ENCODE peak calls at places on chromosomes 6 and 20, in eight cellular contexts. S is right cardiac atrium, R is esophagus squamous epithelium, Q is A549, B is MM.1S, F is adrenal gland, O is IMR-90, P is left ventricle myocardium inferior. D is an unnamed sample. For H3K4me1 and H3K9me3, the result is how much of the 10 kb centered on the place peaks cover.

GRCh38 chr6:144758602-144759001 is 473.5 kb downstream of the UTRN start:
- DNase-seq in S (no peak), R (no peak), Q (no peak), B (no peak), F (no peak), O (peak), P (no peak), D (no peak)

GRCh38 chr6:16108996-16109658 is 19.8 kb upstream of the MYLIP start:
- DNase-seq in S (peak), R (no peak), Q (no peak), B (no peak), F (peak), O (no peak), P (no peak), D (peak)

GRCh38 chr20:11366660-11367059 is 551.0 kb upstream of the BTBD3 start:
- DNase-seq in S (no peak), R (no peak), Q (no peak), B (no peak), F (no peak), O (peak), P (no peak), D (no peak)

GRCh38 chr6:165805067-165805525 is 142.1 kb upstream of the PDE10A start:
- DNase-seq in S (no peak), R (no peak), Q (no peak), B (no peak), F (no peak), O (no peak), P (no peak), D (no peak)

GRCh38 chr6:134161036-134161435 is 108.6 kb upstream of the SLC2A12 start:
- DNase-seq in S (no peak), R (no peak), Q (no peak), B (no peak), F (no peak), O (peak), P (no peak), D (no peak)

GRCh38 chr6:129865013-129865412 is 3.9 kb upstream of the TMEM244 start:
- DNase-seq in S (no peak), R (no peak), Q (no peak), B (no peak), F (no peak), O (no peak), P (no peak), D (no peak)

GRCh38 chr20:43583982-43584432 is 6.7 kb upstream of the IFT52 start:
- DNase-seq in S (peak), R (no peak), Q (no peak), B (peak), F (peak), O (peak), P (peak), D (peak)

GRCh38 chr20:42074944-42075343 is 456.8 kb upstream of the CHD6 start:
- DNase-seq in S (no peak), R (no peak), Q (no peak), B (no peak), F (no peak), O (no peak), P (no peak), D (no peak)

GRCh38 chr6:150659046-150659763 is 59.5 kb downstream of the PLEKHG1 start:
- DNase-seq in S (no peak), R (no peak), Q (no peak), B (no peak), F (no peak), O (no peak), P (no peak), D (no peak)

GRCh38 chr6:110950443-110950842 is 8.1 kb upstream of the GTF3C6 start:
- DNase-seq in S (no peak), R (no peak), Q (no peak), B (no peak), F (no peak), O (no peak), P (no peak), D (no peak)

GRCh38 chr6:167754691-167755090 is 72.0 kb upstream of the AFDN start:
- DNase-seq in S (no peak), R (no peak), Q (no peak), B (no peak), F (no peak), O (no peak), P (no peak), D (peak)

GRCh38 chr20:21681932-21682318 is 23.5 kb upstream of the PAX1 start:
- DNase-seq in S (no peak), R (no peak), Q (no peak), B (no peak), F (no peak), O (no peak), P (no peak), D (no peak)

GRCh38 chr20:56924976-56925695 is 296.0 kb downstream of the TFAP2C start:
- DNase-seq in S (peak), R (no peak), Q (peak), B (no peak), F (no peak), O (no peak), P (no peak), D (no peak)

GRCh38 chr6:43926644-43927524 is 156.9 kb downstream of the VEGFA start:
- DNase-seq in S (peak), R (no peak), Q (peak), B (no peak), F (peak), O (peak), P (peak), D (peak)

GRCh38 chr6:14017626-14018475 is 93.1 kb downstream of the RNF182 start:
- DNase-seq in S (no peak), R (no peak), Q (no peak), B (no peak), F (no peak), O (no peak), P (no peak), D (no peak)

DNA sequence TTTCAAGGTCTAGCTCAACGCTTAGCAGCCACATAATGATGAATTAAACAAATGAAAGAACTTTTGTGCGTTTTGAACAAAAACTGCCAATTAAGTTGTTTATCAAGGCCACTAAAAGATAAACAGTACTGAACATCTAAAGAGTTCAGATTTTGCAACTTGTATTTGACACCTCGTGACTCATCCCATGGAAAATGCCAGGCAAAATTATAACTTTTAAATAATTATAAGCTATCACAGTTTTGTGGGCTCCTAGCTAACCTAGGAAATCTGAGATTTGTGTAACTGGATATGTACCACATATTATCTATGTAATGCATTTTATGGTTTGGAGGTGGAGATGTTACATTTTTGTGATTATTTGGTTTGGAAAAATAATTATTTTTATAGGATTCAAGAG is 9.6 kb upstream of the BAG2 start:
- DNase-seq in S (no peak), R (no peak), Q (no peak), B (no peak), F (no peak), O (peak), P (no peak), D (no peak)
- H3K27ac ChIP-seq in S (no peak), R (no peak), Q (no peak), B (no peak), F (no peak), O (peak), P (no peak), D (no peak)

GRCh38 chr6:107128175-107128574 is 12.9 kb upstream of the BEND3 start:
- DNase-seq in S (no peak), R (no peak), Q (no peak), B (no peak), F (no peak), O (peak), P (no peak), D (no peak)
- H3K4me1 ChIP-seq in S (under half), R (under half), Q (under half), B (under half), F (under half), O (under half), P (under half), D (under half)

GRCh38 chr20:30503992-30504570 is 753.4 kb upstream of the DEFB115 start:
- DNase-seq in S (no peak), R (no peak), Q (no peak), B (no peak), F (no peak), O (no peak), P (no peak), D (no peak)

GRCh38 chr20:30502670-30503069 is 754.8 kb upstream of the DEFB115 start:
- DNase-seq in S (no peak), R (no peak), Q (no peak), B (no peak), F (no peak), O (no peak), P (no peak), D (no peak)

GRCh38 chr20:30499123-30499522 is 758.3 kb upstream of the DEFB115 start:
- DNase-seq in S (no peak), R (no peak), Q (no peak), B (no peak), F (no peak), O (no peak), P (no peak), D (no peak)

GRCh38 chr20:30505566-30505965 is 751.9 kb upstream of the DEFB115 start:
- DNase-seq in S (no peak), R (no peak), Q (no peak), B (no peak), F (no peak), O (no peak), P (no peak), D (no peak)

DNA sequence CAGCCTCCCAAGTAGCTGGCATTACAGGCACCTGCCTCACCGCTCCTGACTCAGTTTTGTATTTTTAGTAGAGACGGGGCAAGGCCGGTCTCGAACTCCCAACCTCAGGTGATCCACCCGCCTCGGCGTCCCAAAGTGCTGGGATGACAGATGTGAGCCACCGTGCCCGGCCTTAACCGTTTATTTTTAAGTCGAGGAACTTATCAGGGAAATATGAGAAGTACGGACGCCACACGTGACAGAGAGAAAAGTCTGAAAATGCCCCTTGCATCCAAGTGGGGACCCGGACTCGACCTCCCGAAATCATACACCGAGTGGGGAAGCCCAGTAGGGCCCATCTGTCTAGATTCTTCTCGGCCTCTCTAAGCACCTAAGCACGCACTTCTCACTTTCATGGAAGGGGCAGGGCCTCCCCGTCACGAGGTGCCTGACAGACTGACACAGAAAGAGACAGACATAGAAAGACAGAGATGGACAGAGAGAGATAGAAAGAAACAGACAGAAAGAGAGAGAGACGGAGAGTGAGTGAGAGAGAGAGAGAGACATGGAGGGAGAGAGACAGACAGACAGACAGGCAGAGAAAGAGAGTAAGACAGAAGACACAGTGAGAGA is 756.5 kb upstream of the DEFB115 start:
- DNase-seq in S (no peak), R (no peak), Q (no peak), B (no peak), F (no peak), O (no peak), P (no peak), D (no peak)
- H3K9me3 ChIP-seq in S (under half), R (under half), Q (under half), B (under half), F (under half), O (under half), P (under half), D (under half)

GRCh38 chr6:155528982-155529453 is 73.4 kb upstream of the NOX3 start:
- DNase-seq in S (no peak), R (no peak), Q (no peak), B (no peak), F (peak), O (peak), P (no peak), D (no peak)
- H3K27ac ChIP-seq in S (no peak), R (no peak), Q (no peak), B (no peak), F (peak), O (peak), P (peak), D (no peak)